ENCODE peak calls at places on chromosomes 6 and 20, in seven cellular contexts. G is adrenal gland, B is aorta, V is AG04450, J is GM12865, M is ovary, O is psoas muscle. A is an unnamed sample.

GRCh38 chr6:35552285-35552917 is 39.7 kb upstream of the TULP1 start:
- DNase-seq in G (no peak), B (no peak), V (no peak), J (peak), M (no peak), O (no peak), A (no peak)

GRCh38 chr6:39885691-39886090 is 48.6 kb downstream of the MOCS1 start:
- DNase-seq in G (no peak), B (no peak), V (no peak), J (no peak), M (no peak), O (no peak), A (no peak)

GRCh38 chr20:56934888-56935287 is 305.8 kb downstream of the TFAP2C start:
- DNase-seq in G (no peak), B (no peak), V (no peak), J (no peak), M (no peak), O (no peak), A (no peak)

GRCh38 chr6:157443066-157443800 is 62.2 kb downstream of the ZDHHC14 start:
- DNase-seq in G (no peak), B (no peak), V (peak), J (peak), M (no peak), O (no peak), A (no peak)

GRCh38 chr20:64114356-64114971 is 7.1 kb upstream of the NPBWR2 start:
- DNase-seq in G (peak), B (no peak), V (no peak), J (no peak), M (no peak), O (no peak), A (peak)

GRCh38 chr20:10807013-10807412 is 133.2 kb upstream of the JAG1 start:
- DNase-seq in G (no peak), B (no peak), V (no peak), J (no peak), M (no peak), O (no peak), A (no peak)

GRCh38 chr6:145028144-145028818 is 707.0 kb downstream of the EPM2A start:
- DNase-seq in G (no peak), B (no peak), V (no peak), J (peak), M (no peak), O (no peak), A (no peak)

GRCh38 chr20:43695571-43695970 is 28.7 kb downstream of the MYBL2 start:
- DNase-seq in G (no peak), B (no peak), V (no peak), J (no peak), M (no peak), O (no peak), A (no peak)

GRCh38 chr20:32908334-32909292 is 49.9 kb downstream of the EFCAB8 start:
- DNase-seq in G (no peak), B (peak), V (no peak), J (no peak), M (no peak), O (no peak), A (no peak)

GRCh38 chr6:62737792-62738191 is 451.8 kb upstream of the KHDRBS2 start:
- DNase-seq in G (no peak), B (no peak), V (no peak), J (no peak), M (no peak), O (no peak), A (no peak)

GRCh38 chr6:56250266-56250665 is 2.9 kb upstream of the COL21A1 start:
- DNase-seq in G (no peak), B (peak), V (no peak), J (no peak), M (no peak), O (no peak), A (peak)

GRCh38 chr6:130980310-130981032 is 82.6 kb downstream of the EPB41L2 start:
- DNase-seq in G (no peak), B (no peak), V (no peak), J (no peak), M (no peak), O (no peak), A (no peak)

GRCh38 chr6:160358225-160359119 is 10.3 kb downstream of the SLC22A3 start:
- DNase-seq in G (no peak), B (no peak), V (no peak), J (no peak), M (no peak), O (no peak), A (no peak)

GRCh38 chr20:59082077-59082740 is 39.6 kb upstream of the PRELID3B start:
- DNase-seq in G (no peak), B (no peak), V (no peak), J (peak), M (no peak), O (no peak), A (no peak)

GRCh38 chr6:155420492-155420891 is 35.1 kb downstream of the NOX3 start:
- DNase-seq in G (no peak), B (no peak), V (no peak), J (no peak), M (no peak), O (no peak), A (no peak)

GRCh38 chr6:169000022-169000421 is 253.6 kb downstream of the THBS2 start:
- DNase-seq in G (no peak), B (no peak), V (no peak), J (no peak), M (no peak), O (no peak), A (no peak)

GRCh38 chr6:19999319-20000191 is 162.4 kb downstream of the ID4 start:
- DNase-seq in G (no peak), B (no peak), V (no peak), J (peak), M (no peak), O (no peak), A (no peak)

GRCh38 chr6:14354919-14355572 is 237.5 kb downstream of the CD83 start:
- DNase-seq in G (peak), B (peak), V (peak), J (no peak), M (peak), O (peak), A (peak)

DNA sequence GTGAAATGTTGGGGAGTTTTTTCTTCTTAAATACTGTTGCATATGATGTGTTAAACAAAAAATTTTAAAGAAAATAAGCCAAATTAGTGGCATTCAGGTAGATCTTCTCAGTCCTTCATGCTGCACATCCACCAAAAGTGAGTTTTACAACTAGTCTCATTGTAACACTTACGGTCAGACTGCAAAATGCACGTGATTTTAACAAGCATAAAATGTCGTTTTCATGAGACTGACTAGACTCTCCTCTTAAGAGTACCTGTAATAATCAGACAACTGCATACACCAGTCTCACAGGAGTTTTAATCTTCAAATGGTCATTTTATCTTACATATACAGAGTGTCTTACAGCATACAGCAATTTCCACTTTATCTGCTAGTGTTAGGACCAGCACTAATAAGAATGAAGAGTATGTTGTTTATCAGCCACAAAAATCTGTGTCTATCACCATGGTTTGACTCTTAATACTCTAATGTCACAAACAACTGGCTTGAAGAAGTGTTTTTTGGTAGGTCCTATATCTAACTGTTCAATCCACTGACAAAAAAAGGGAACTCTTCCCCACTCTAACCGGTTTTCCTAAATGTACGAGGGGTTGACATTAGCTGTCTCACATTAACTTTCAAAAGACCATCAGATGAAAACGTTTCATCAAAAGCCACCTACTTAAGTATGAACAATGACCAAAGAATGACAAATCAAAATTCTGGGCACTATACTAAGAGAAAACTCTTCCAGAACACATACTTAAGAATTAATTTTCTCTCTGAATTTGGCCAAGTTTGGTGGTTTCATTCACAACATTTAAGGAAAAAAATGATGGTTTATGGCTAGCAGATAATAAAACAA is 1.5 kb upstream of the ASF1A start:
- DNase-seq in G (no peak), B (no peak), V (no peak), J (no peak), M (no peak), O (no peak), A (no peak)
- H3K4me3 ChIP-seq in G (peak), B (peak), V (peak), J (peak), M (peak), O (peak), A (peak)

GRCh38 chr20:45407783-45408645 is at the start of gene DBNDD2:
- DNase-seq in G (no peak), B (peak), V (no peak), J (no peak), M (no peak), O (no peak), A (no peak)
- H3K4me3 ChIP-seq in G (peak), B (peak), V (peak), J (no peak), M (peak), O (peak), A (peak)

GRCh38 chr6:71368284-71368683 is 79.7 kb downstream of the OGFRL1 start:
- DNase-seq in G (no peak), B (no peak), V (no peak), J (no peak), M (no peak), O (no peak), A (no peak)

GRCh38 chr6:71364910-71365542 is 76.4 kb downstream of the OGFRL1 start:
- DNase-seq in G (no peak), B (no peak), V (no peak), J (no peak), M (no peak), O (no peak), A (no peak)

GRCh38 chr6:71367763-71368162 is 79.2 kb downstream of the OGFRL1 start:
- DNase-seq in G (no peak), B (no peak), V (no peak), J (no peak), M (no peak), O (no peak), A (no peak)
- H3K4me3 ChIP-seq in G (no peak), B (no peak), V (no peak), J (no peak), M (no peak), O (no peak), A (no peak)

DNA sequence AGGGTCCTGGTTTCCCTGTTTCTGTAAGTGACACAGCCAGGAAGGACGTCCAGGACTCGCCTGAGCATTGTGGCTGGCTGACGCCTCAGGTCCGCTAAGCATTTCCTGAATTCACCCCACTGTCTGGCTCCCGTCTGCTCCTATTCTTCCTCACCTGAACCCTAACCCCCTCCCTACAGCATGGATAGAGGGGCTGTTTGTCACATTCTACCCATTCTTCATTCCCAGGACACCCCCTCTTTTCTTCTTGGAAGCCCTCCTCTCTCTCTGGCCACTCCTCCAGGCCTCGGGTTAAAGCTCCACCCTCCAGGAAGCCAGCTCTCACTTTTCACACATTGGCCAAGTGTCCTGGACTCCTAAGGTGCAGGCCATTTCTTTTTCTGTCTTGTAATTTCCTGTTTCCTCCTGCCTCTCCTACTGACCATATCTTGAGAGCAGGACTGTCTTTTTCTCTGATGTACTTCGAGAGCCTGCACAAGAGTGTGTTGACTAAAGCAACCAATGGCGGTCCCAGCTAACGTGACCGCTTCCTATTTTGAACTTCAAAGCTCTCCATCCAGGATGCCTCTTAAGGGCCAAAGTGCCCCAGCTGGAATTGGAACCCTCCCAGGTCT is 24.2 kb upstream of the MYMX start:
- DNase-seq in G (no peak), B (no peak), V (no peak), J (no peak), M (no peak), O (no peak), A (no peak)
- H3K4me3 ChIP-seq in G (no peak), B (no peak), V (no peak), J (no peak), M (no peak), O (peak), A (no peak)

GRCh38 chr6:41023114-41023513 is 15.9 kb downstream of the UNC5CL start:
- DNase-seq in G (no peak), B (no peak), V (no peak), J (no peak), M (no peak), O (no peak), A (no peak)

GRCh38 chr6:41025966-41026365 is 13.1 kb downstream of the UNC5CL start:
- DNase-seq in G (no peak), B (no peak), V (no peak), J (no peak), M (no peak), O (no peak), A (no peak)

GRCh38 chr6:41027799-41028617 is 11.0 kb downstream of the UNC5CL start:
- DNase-seq in G (peak), B (peak), V (peak), J (peak), M (peak), O (peak), A (peak)

GRCh38 chr6:41028618-41029486 is 10.2 kb downstream of the UNC5CL start:
- DNase-seq in G (no peak), B (no peak), V (no peak), J (no peak), M (no peak), O (no peak), A (peak)

DNA sequence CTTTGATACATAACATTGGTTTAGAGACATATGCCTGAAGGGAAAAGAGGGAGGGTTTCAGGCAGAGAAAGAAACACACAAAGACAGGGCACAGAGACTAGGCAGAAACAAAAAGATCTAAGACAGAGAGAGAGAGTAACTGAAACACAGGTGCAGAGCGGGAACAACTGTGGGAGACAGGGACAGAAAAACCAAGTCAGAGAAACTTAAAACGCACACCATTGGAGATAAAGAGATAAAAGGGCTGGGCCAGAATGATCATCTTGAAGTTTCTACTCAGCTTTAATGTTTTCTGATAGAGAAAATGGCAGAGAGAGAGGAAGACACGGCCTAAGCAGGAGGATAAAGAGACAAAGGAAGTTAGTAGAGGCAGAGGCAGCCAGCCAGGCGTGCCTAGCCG is 11.8 kb downstream of the UNC5CL start:
- DNase-seq in G (no peak), B (no peak), V (no peak), J (no peak), M (no peak), O (no peak), A (no peak)
- H3K4me3 ChIP-seq in G (no peak), B (no peak), V (peak), J (no peak), M (peak), O (peak), A (peak)